ENCODE peak calls at places on chromosome 18, in nine cellular contexts. One of them, this sample, is unnamed.

GRCh38 chr18:22115573-22115972 is 53.8 kb upstream of the GATA6 start:
- DNase-seq in body of pancreas: no peak
- DNase-seq in erythroblast: no peak
- DNase-seq in uterus: no peak
- DNase-seq in adrenal gland: no peak
- DNase-seq in lower leg skin: no peak
- DNase-seq in stomach: peak
- DNase-seq in breast epithelium: no peak
- DNase-seq in ovary: peak
- DNase-seq in this sample: no peak

GRCh38 chr18:63141777-63142176 is 177.8 kb downstream of the BCL2 start:
- DNase-seq in body of pancreas: no peak
- DNase-seq in erythroblast: no peak
- DNase-seq in uterus: no peak
- DNase-seq in adrenal gland: no peak
- DNase-seq in lower leg skin: no peak
- DNase-seq in stomach: no peak
- DNase-seq in breast epithelium: no peak
- DNase-seq in ovary: no peak
- DNase-seq in this sample: no peak

GRCh38 chr18:9720327-9720726 is 12.2 kb downstream of the RAB31 start:
- DNase-seq in body of pancreas: no peak
- DNase-seq in erythroblast: no peak
- DNase-seq in uterus: no peak
- DNase-seq in adrenal gland: no peak
- DNase-seq in lower leg skin: no peak
- DNase-seq in stomach: no peak
- DNase-seq in breast epithelium: no peak
- DNase-seq in ovary: no peak
- DNase-seq in this sample: no peak

GRCh38 chr18:35827275-35827929 is 145.1 kb upstream of the RMP24 start:
- DNase-seq in body of pancreas: no peak
- DNase-seq in erythroblast: no peak
- DNase-seq in uterus: no peak
- DNase-seq in adrenal gland: no peak
- DNase-seq in lower leg skin: no peak
- DNase-seq in stomach: no peak
- DNase-seq in breast epithelium: no peak
- DNase-seq in ovary: no peak
- DNase-seq in this sample: no peak

GRCh38 chr18:62996552-62996951 is 281.2 kb downstream of the PHLPP1 start:
- DNase-seq in body of pancreas: no peak
- DNase-seq in erythroblast: no peak
- DNase-seq in uterus: no peak
- DNase-seq in adrenal gland: no peak
- DNase-seq in lower leg skin: no peak
- DNase-seq in stomach: no peak
- DNase-seq in breast epithelium: no peak
- DNase-seq in ovary: no peak
- DNase-seq in this sample: no peak

GRCh38 chr18:69564602-69565001 is 163.9 kb downstream of the DOK6 start:
- DNase-seq in body of pancreas: no peak
- DNase-seq in erythroblast: no peak
- DNase-seq in uterus: no peak
- DNase-seq in adrenal gland: no peak
- DNase-seq in lower leg skin: no peak
- DNase-seq in stomach: no peak
- DNase-seq in breast epithelium: no peak
- DNase-seq in ovary: no peak
- DNase-seq in this sample: no peak

GRCh38 chr18:58529714-58530354 is 99.1 kb downstream of the ALPK2 start:
- DNase-seq in body of pancreas: peak
- DNase-seq in erythroblast: peak
- DNase-seq in uterus: no peak
- DNase-seq in adrenal gland: peak
- DNase-seq in lower leg skin: peak
- DNase-seq in stomach: peak
- DNase-seq in breast epithelium: peak
- DNase-seq in ovary: no peak
- DNase-seq in this sample: peak

GRCh38 chr18:28359177-28359576 is 182.2 kb upstream of the CDH2 start:
- DNase-seq in body of pancreas: no peak
- DNase-seq in erythroblast: no peak
- DNase-seq in uterus: no peak
- DNase-seq in adrenal gland: no peak
- DNase-seq in lower leg skin: no peak
- DNase-seq in stomach: no peak
- DNase-seq in breast epithelium: no peak
- DNase-seq in ovary: no peak
- DNase-seq in this sample: no peak

GRCh38 chr18:3246636-3247242 is 862 bp upstream of the MYL12A start:
- DNase-seq in body of pancreas: peak
- DNase-seq in erythroblast: peak
- DNase-seq in uterus: peak
- DNase-seq in adrenal gland: peak
- DNase-seq in lower leg skin: peak
- DNase-seq in stomach: no peak
- DNase-seq in breast epithelium: no peak
- DNase-seq in ovary: peak
- DNase-seq in this sample: no peak

GRCh38 chr18:3248062-3248669 is 565 bp downstream of the MYL12A start:
- DNase-seq in body of pancreas: no peak
- DNase-seq in erythroblast: peak
- DNase-seq in uterus: peak
- DNase-seq in adrenal gland: peak
- DNase-seq in lower leg skin: no peak
- DNase-seq in stomach: no peak
- DNase-seq in breast epithelium: no peak
- DNase-seq in ovary: no peak
- DNase-seq in this sample: no peak

GRCh38 chr18:3245853-3246635 is 1.6 kb upstream of the MYL12A start:
- DNase-seq in body of pancreas: peak
- DNase-seq in erythroblast: peak
- DNase-seq in uterus: peak
- DNase-seq in adrenal gland: peak
- DNase-seq in lower leg skin: peak
- DNase-seq in stomach: peak
- DNase-seq in breast epithelium: peak
- DNase-seq in ovary: peak
- DNase-seq in this sample: peak

GRCh38 chr18:3248670-3249359 is 1.2 kb downstream of the MYL12A start:
- DNase-seq in body of pancreas: peak
- DNase-seq in erythroblast: peak
- DNase-seq in uterus: no peak
- DNase-seq in adrenal gland: no peak
- DNase-seq in lower leg skin: peak
- DNase-seq in stomach: no peak
- DNase-seq in breast epithelium: peak
- DNase-seq in ovary: no peak
- DNase-seq in this sample: no peak

GRCh38 chr18:3247243-3248061 is at the start of gene MYL12A:
- DNase-seq in body of pancreas: peak
- DNase-seq in erythroblast: peak
- DNase-seq in uterus: peak
- DNase-seq in adrenal gland: peak
- DNase-seq in lower leg skin: peak
- DNase-seq in stomach: peak
- DNase-seq in breast epithelium: peak
- DNase-seq in ovary: peak
- DNase-seq in this sample: peak
- TF ChIP-seq POLR2A in body of pancreas: peak
- TF ChIP-seq POLR2A in erythroblast: peak
- TF ChIP-seq POLR2A in uterus: peak
- TF ChIP-seq POLR2A in adrenal gland: peak
- TF ChIP-seq POLR2A in lower leg skin: no peak
- TF ChIP-seq POLR2A in stomach: no peak
- TF ChIP-seq POLR2A in breast epithelium: peak
- TF ChIP-seq POLR2A in ovary: peak
- TF ChIP-seq POLR2A in this sample: peak

GRCh38 chr18:8611916-8612576 is 2.8 kb downstream of the RAB12 start:
- DNase-seq in body of pancreas: no peak
- DNase-seq in erythroblast: no peak
- DNase-seq in uterus: no peak
- DNase-seq in adrenal gland: no peak
- DNase-seq in lower leg skin: peak
- DNase-seq in stomach: no peak
- DNase-seq in breast epithelium: peak
- DNase-seq in ovary: no peak
- DNase-seq in this sample: no peak

GRCh38 chr18:8610442-8610801 is 1.2 kb downstream of the RAB12 start:
- DNase-seq in body of pancreas: no peak
- DNase-seq in erythroblast: no peak
- DNase-seq in uterus: no peak
- DNase-seq in adrenal gland: peak
- DNase-seq in lower leg skin: no peak
- DNase-seq in stomach: no peak
- DNase-seq in breast epithelium: no peak
- DNase-seq in ovary: no peak
- DNase-seq in this sample: no peak

GRCh38 chr18:8609711-8610441 is 639 bp downstream of the RAB12 start:
- DNase-seq in body of pancreas: peak
- DNase-seq in erythroblast: peak
- DNase-seq in uterus: peak
- DNase-seq in adrenal gland: peak
- DNase-seq in lower leg skin: no peak
- DNase-seq in stomach: no peak
- DNase-seq in breast epithelium: no peak
- DNase-seq in ovary: peak
- DNase-seq in this sample: peak

GRCh38 chr18:8607776-8608682 is 1.2 kb upstream of the RAB12 start:
- DNase-seq in body of pancreas: no peak
- DNase-seq in erythroblast: no peak
- DNase-seq in uterus: peak
- DNase-seq in adrenal gland: no peak
- DNase-seq in lower leg skin: no peak
- DNase-seq in stomach: no peak
- DNase-seq in breast epithelium: no peak
- DNase-seq in ovary: no peak
- DNase-seq in this sample: no peak

DNA sequence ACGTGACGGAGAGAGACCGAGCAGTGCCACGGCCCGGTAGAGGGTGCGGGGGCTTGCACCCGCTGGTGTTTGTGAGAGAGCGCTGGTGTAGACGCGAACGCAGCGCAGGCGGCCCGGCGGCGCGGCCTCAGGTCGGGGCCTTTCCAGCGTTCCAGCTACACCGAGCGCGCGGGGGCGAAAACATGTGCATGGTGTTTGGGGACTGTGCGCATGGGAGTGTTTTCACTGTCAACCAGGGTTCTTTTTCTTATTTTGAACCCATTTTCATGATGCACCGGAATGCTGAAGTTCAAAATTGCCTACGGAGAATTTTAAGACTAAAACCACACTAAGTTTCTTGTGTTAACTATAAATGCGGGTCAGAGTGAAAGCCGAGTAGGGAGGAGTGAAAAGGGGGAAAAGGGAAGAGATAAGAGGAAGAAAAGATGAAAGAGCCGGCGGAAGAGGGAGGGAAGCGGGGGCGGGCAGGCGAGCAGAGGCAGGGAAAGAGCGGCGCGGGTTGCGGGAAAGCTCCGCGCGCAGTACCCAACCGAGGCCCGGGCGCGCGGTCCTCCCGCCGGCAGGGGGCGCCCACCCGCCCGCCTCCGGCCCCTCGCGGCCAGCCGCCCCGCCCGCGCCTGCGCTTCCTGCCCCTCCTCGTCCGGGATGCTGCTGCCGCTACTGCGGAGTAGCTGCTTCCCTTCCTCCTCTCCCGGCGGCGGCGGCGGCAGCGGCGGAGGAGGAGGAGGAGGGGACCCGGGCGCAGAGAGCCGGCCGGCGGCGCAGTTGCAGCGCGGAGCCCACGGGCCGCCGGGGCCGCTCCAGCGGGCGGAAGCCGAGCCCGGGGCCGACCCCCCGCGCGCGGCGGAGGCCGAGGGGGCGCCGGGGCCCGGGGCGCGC is at the start of gene RAB12:
- DNase-seq in body of pancreas: peak
- DNase-seq in erythroblast: peak
- DNase-seq in uterus: peak
- DNase-seq in adrenal gland: peak
- DNase-seq in lower leg skin: peak
- DNase-seq in stomach: peak
- DNase-seq in breast epithelium: peak
- DNase-seq in ovary: peak
- DNase-seq in this sample: peak
- TF ChIP-seq POLR2A in body of pancreas: peak
- TF ChIP-seq POLR2A in erythroblast: peak
- TF ChIP-seq POLR2A in uterus: peak
- TF ChIP-seq POLR2A in adrenal gland: peak
- TF ChIP-seq POLR2A in lower leg skin: no peak
- TF ChIP-seq POLR2A in stomach: no peak
- TF ChIP-seq POLR2A in breast epithelium: no peak
- TF ChIP-seq POLR2A in ovary: peak
- TF ChIP-seq POLR2A in this sample: peak

GRCh38 chr18:44503854-44504253 is 176.8 kb upstream of the SETBP1 start:
- DNase-seq in body of pancreas: no peak
- DNase-seq in erythroblast: no peak
- DNase-seq in uterus: no peak
- DNase-seq in adrenal gland: no peak
- DNase-seq in lower leg skin: no peak
- DNase-seq in stomach: no peak
- DNase-seq in breast epithelium: no peak
- DNase-seq in ovary: no peak
- DNase-seq in this sample: no peak

GRCh38 chr18:44510376-44510775 is 170.3 kb upstream of the SETBP1 start:
- DNase-seq in body of pancreas: no peak
- DNase-seq in erythroblast: no peak
- DNase-seq in uterus: no peak
- DNase-seq in adrenal gland: no peak
- DNase-seq in lower leg skin: no peak
- DNase-seq in stomach: no peak
- DNase-seq in breast epithelium: no peak
- DNase-seq in ovary: no peak
- DNase-seq in this sample: no peak

GRCh38 chr18:44508474-44508873 is 172.2 kb upstream of the SETBP1 start:
- DNase-seq in body of pancreas: no peak
- DNase-seq in erythroblast: no peak
- DNase-seq in uterus: no peak
- DNase-seq in adrenal gland: no peak
- DNase-seq in lower leg skin: no peak
- DNase-seq in stomach: no peak
- DNase-seq in breast epithelium: no peak
- DNase-seq in ovary: no peak
- DNase-seq in this sample: no peak

GRCh38 chr18:44509048-44509447 is 171.6 kb upstream of the SETBP1 start:
- DNase-seq in body of pancreas: no peak
- DNase-seq in erythroblast: no peak
- DNase-seq in uterus: no peak
- DNase-seq in adrenal gland: no peak
- DNase-seq in lower leg skin: no peak
- DNase-seq in stomach: no peak
- DNase-seq in breast epithelium: no peak
- DNase-seq in ovary: no peak
- DNase-seq in this sample: no peak

DNA sequence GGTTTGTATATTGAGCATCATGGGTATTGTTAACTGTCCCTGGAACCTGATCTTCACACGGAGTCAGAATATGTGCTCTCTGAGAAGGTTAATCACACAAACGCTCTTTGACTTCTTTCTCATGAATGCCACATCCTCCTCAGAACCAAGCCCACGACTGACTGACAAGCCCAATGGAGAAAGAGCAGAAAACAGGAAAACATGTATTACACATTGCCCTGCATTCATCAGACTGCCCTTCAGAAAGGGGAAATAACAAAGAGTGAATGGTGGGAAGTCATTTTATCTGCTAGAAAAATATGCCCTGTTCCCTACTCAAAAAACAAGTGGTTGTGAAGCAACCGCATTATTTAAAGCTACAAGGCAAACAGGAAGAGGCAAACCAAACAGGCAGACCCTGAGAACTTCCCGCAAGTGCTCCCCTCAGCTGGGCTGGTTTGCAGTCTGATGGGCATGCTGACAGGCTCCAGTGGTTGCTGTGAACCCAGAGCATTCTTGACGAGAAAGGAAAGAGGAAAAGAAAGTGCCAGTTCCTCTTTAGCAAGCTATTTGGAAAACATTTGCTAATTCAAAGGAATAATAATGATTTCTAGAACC is 172.9 kb upstream of the SETBP1 start:
- DNase-seq in body of pancreas: no peak
- DNase-seq in erythroblast: no peak
- DNase-seq in uterus: no peak
- DNase-seq in adrenal gland: peak
- DNase-seq in lower leg skin: no peak
- DNase-seq in stomach: no peak
- DNase-seq in breast epithelium: no peak
- DNase-seq in ovary: no peak
- DNase-seq in this sample: peak
- TF ChIP-seq POLR2A in body of pancreas: no peak
- TF ChIP-seq POLR2A in erythroblast: no peak
- TF ChIP-seq POLR2A in uterus: no peak
- TF ChIP-seq POLR2A in adrenal gland: no peak
- TF ChIP-seq POLR2A in lower leg skin: no peak
- TF ChIP-seq POLR2A in stomach: no peak
- TF ChIP-seq POLR2A in breast epithelium: no peak
- TF ChIP-seq POLR2A in ovary: no peak
- TF ChIP-seq POLR2A in this sample: no peak

DNA sequence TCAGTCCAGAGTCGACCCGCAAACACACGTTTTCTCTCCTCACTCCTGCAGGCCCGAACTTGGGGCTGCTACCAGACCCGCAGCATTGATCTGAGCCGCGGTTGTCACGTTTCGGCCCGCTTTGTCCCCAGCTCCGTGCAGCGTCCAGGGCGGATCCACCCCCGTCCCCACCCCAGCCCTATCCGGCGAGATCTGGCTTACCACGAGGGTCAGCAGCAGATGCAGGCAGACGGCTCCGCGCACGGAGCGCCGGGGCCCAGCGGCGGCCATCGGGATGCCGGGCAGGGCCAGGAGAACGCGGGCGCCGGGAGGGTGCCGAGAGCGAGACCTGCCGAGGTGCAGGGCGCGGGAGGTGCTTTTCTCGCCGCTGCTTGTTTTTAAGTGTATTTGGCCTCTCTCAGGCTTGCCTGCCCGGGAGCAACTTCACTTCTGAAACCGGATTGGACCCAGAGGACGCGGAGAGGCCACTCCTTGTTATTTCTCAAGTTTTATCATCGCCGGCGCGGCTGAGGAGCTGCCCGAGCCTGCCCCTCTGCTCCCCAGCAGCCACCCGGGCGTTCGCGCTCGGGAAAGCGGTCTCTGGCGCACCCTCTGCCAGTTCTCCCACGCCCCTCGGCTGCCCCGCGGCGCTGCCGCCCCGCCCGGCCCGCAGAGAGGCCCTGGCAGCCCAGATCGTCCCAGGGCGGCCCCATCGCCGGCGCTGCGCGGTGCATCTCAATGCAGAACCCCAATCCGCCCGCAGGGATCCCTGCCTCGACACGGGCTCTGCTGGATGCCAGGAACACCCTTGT is at the start of gene DSC3:
- DNase-seq in body of pancreas: peak
- DNase-seq in erythroblast: no peak
- DNase-seq in uterus: no peak
- DNase-seq in adrenal gland: no peak
- DNase-seq in lower leg skin: peak
- DNase-seq in stomach: no peak
- DNase-seq in breast epithelium: peak
- DNase-seq in ovary: no peak
- DNase-seq in this sample: no peak
- TF ChIP-seq POLR2A in body of pancreas: no peak
- TF ChIP-seq POLR2A in erythroblast: no peak
- TF ChIP-seq POLR2A in uterus: no peak
- TF ChIP-seq POLR2A in adrenal gland: no peak
- TF ChIP-seq POLR2A in lower leg skin: no peak
- TF ChIP-seq POLR2A in stomach: no peak
- TF ChIP-seq POLR2A in breast epithelium: no peak
- TF ChIP-seq POLR2A in ovary: no peak
- TF ChIP-seq POLR2A in this sample: no peak

This sample was measured in heart left ventricle.